ENCODE peak calls at places on chromosomes 3 and 15, in five cellular contexts. One of them, this sample, is unnamed.

GRCh38 chr3:22399566-22399965 is 648.6 kb upstream of the ZNF385D start:
- DNase-seq in sigmoid colon: no peak
- DNase-seq in NCI-H1105 treated with DMSO at 0.1 percent for 48 hours: no peak
- DNase-seq in activated B cell treated with CpG ODN at 0.5 μM for 24 hours: no peak
- DNase-seq in H7: no peak
- DNase-seq in this sample: no peak

GRCh38 chr15:73403171-73403570 is 34.4 kb upstream of the HCN4 start:
- DNase-seq in H7: no peak
- DNase-seq in NCI-H1105 treated with DMSO at 0.1 percent for 48 hours: no peak
- DNase-seq in activated B cell treated with CpG ODN at 0.5 μM for 24 hours: no peak
- DNase-seq in sigmoid colon: no peak
- DNase-seq in this sample: no peak

GRCh38 chr3:154275965-154276364 is 48.3 kb downstream of the DHX36 start:
- DNase-seq in activated B cell treated with CpG ODN at 0.5 μM for 24 hours: no peak
- DNase-seq in H7: no peak
- DNase-seq in sigmoid colon: no peak
- DNase-seq in NCI-H1105 treated with DMSO at 0.1 percent for 48 hours: peak
- DNase-seq in this sample: no peak

GRCh38 chr3:14548321-14548729 is 8.2 kb upstream of the GRIP2 start:
- DNase-seq in NCI-H1105 treated with DMSO at 0.1 percent for 48 hours: peak
- DNase-seq in sigmoid colon: peak
- DNase-seq in H7: peak
- DNase-seq in activated B cell treated with CpG ODN at 0.5 μM for 24 hours: no peak
- DNase-seq in this sample: peak

GRCh38 chr15:88658070-88658965 is 19.5 kb downstream of the ISG20 start:
- DNase-seq in sigmoid colon: peak
- DNase-seq in activated B cell treated with CpG ODN at 0.5 μM for 24 hours: no peak
- DNase-seq in NCI-H1105 treated with DMSO at 0.1 percent for 48 hours: no peak
- DNase-seq in H7: no peak
- DNase-seq in this sample: no peak

GRCh38 chr3:48856469-48856868 is 8.8 kb upstream of the PRKAR2A start:
- DNase-seq in NCI-H1105 treated with DMSO at 0.1 percent for 48 hours: no peak
- DNase-seq in H7: no peak
- DNase-seq in activated B cell treated with CpG ODN at 0.5 μM for 24 hours: no peak
- DNase-seq in sigmoid colon: peak
- DNase-seq in this sample: no peak

GRCh38 chr3:186790261-186790981 is 7.0 kb downstream of the EIF4A2 start:
- DNase-seq in activated B cell treated with CpG ODN at 0.5 μM for 24 hours: no peak
- DNase-seq in H7: no peak
- DNase-seq in sigmoid colon: no peak
- DNase-seq in NCI-H1105 treated with DMSO at 0.1 percent for 48 hours: no peak
- DNase-seq in this sample: no peak

GRCh38 chr3:181512787-181513186 is 198.9 kb upstream of the SOX2 start:
- DNase-seq in H7: no peak
- DNase-seq in sigmoid colon: no peak
- DNase-seq in activated B cell treated with CpG ODN at 0.5 μM for 24 hours: no peak
- DNase-seq in NCI-H1105 treated with DMSO at 0.1 percent for 48 hours: no peak
- DNase-seq in this sample: no peak

GRCh38 chr3:126119008-126119675 is 35.2 kb upstream of the SLC41A3 start:
- DNase-seq in activated B cell treated with CpG ODN at 0.5 μM for 24 hours: no peak
- DNase-seq in NCI-H1105 treated with DMSO at 0.1 percent for 48 hours: peak
- DNase-seq in H7: no peak
- DNase-seq in sigmoid colon: peak
- DNase-seq in this sample: no peak

GRCh38 chr3:12363397-12364195 is 74.7 kb downstream of the PPARG start:
- DNase-seq in sigmoid colon: no peak
- DNase-seq in activated B cell treated with CpG ODN at 0.5 μM for 24 hours: no peak
- DNase-seq in H7: no peak
- DNase-seq in NCI-H1105 treated with DMSO at 0.1 percent for 48 hours: no peak
- DNase-seq in this sample: no peak

GRCh38 chr3:119794971-119795612 is 13.2 kb downstream of the NR1I2 start:
- DNase-seq in activated B cell treated with CpG ODN at 0.5 μM for 24 hours: no peak
- DNase-seq in sigmoid colon: no peak
- DNase-seq in H7: peak
- DNase-seq in NCI-H1105 treated with DMSO at 0.1 percent for 48 hours: no peak
- DNase-seq in this sample: no peak

This sample was measured in left lung.